ENCODE peak calls at places on chromosome 10, in ten cellular contexts. Y is Caco-2; F is mammary epithelial cell; A is breast epithelium; R is WTC11; M is activated CD8-positive, alpha-beta T cell treated with anti-CD3 and anti-CD28 coated beads for 36 hours; Z is CD8-positive, alpha-beta T cell; T is natural killer cell; G is osteoblast; U is astrocyte of the spinal cord. C is an unnamed sample.

GRCh38 chr10:100826983-100827818 is 81.8 kb downstream of the PAX2 start:
- DNase-seq in U (no peak), T (peak; percentile 27), Z (no peak), Y (peak; percentile 64), F (peak; percentile 19), M (peak; percentile 44), A (no peak), R (peak; percentile 59), G (peak; percentile 79), C (no peak)

GRCh38 chr10:7956508-7956907 is 98.0 kb upstream of the GATA3 start:
- DNase-seq in M (no peak), R (no peak), G (peak; percentile 80), U (peak; percentile 61), Y (no peak), A (no peak), Z (no peak), T (no peak), F (peak; percentile 57), C (no peak)

GRCh38 chr10:100508691-100509150 is 10.9 kb downstream of the SEC31B start:
- DNase-seq in Y (no peak), M (peak; percentile 65), F (peak; percentile 47), A (no peak), Z (no peak), U (peak; percentile 63), R (no peak), T (no peak), G (no peak), C (peak; percentile 31)

GRCh38 chr10:30702860-30703259 is 73.3 kb upstream of the LYZL2 start:
- DNase-seq in Y (no peak), F (no peak), U (no peak), T (no peak), M (no peak), R (no peak), A (no peak), Z (no peak), G (no peak), C (no peak)

GRCh38 chr10:89653410-89653828 is 8.4 kb upstream of the PANK1 start:
- DNase-seq in F (peak; percentile 85), M (no peak), G (no peak), Y (no peak), Z (no peak), U (peak; percentile 86), T (no peak), R (no peak), A (no peak), C (no peak)

GRCh38 chr10:78310481-78311080 is 276.9 kb downstream of the RPS24 start:
- DNase-seq in F (no peak), A (no peak), Z (no peak), Y (no peak), T (no peak), U (no peak), R (no peak), G (no peak), M (no peak), C (no peak)

GRCh38 chr10:130138479-130138866 is 2.3 kb downstream of the GLRX3 start:
- DNase-seq in A (no peak), M (peak; percentile 47), T (no peak), Y (peak; percentile 57), G (peak; percentile 92), Z (no peak), F (peak; percentile 96), U (peak; percentile 38), R (no peak), C (no peak)

GRCh38 chr10:48449501-48450232 is 143.2 kb downstream of the MAPK8 start:
- DNase-seq in F (no peak), R (no peak), T (no peak), M (no peak), U (no peak), G (peak; percentile 80), A (no peak), Z (no peak), Y (no peak), C (no peak)

GRCh38 chr10:62597226-62597625 is 207.3 kb upstream of the ADO start:
- DNase-seq in T (no peak), G (peak; percentile 65), F (no peak), Z (no peak), R (no peak), U (no peak), A (no peak), M (no peak), Y (no peak), C (no peak)

GRCh38 chr10:12502526-12503274 is 153.4 kb downstream of the CAMK1D start:
- DNase-seq in M (no peak), Z (no peak), F (no peak), T (no peak), Y (peak; percentile 34), U (no peak), A (no peak), G (no peak), R (no peak), C (no peak)

GRCh38 chr10:126759531-126759930 is 89.0 kb upstream of the C10orf90 start:
- DNase-seq in Z (no peak), A (no peak), Y (no peak), M (no peak), T (no peak), F (no peak), R (no peak), U (no peak), G (no peak), C (no peak)

GRCh38 chr10:34079702-34080484 is 735.2 kb downstream of the PARD3 start:
- DNase-seq in R (no peak), A (no peak), F (no peak), M (no peak), T (no peak), Z (no peak), U (no peak), G (no peak), Y (no peak), C (no peak)

GRCh38 chr10:107800061-107800460 is 635.6 kb upstream of the SORCS1 start:
- DNase-seq in M (no peak), F (peak; percentile 26), R (no peak), A (no peak), Y (no peak), U (no peak), G (no peak), Z (no peak), T (no peak), C (no peak)

GRCh38 chr10:91551856-91552255 is 81.0 kb downstream of the PPP1R3C start:
- DNase-seq in F (peak; percentile 25), Z (no peak), R (peak; percentile 73), G (peak; percentile 76), M (peak; percentile 33), Y (no peak), U (peak; percentile 81), A (no peak), T (no peak), C (peak; percentile 43)

GRCh38 chr10:73106301-73106700 is 4.0 kb upstream of the NUDT13 start:
- DNase-seq in U (no peak), R (no peak), Z (no peak), T (no peak), F (no peak), G (no peak), Y (no peak), A (no peak), M (no peak), C (no peak)

GRCh38 chr10:114539623-114540022 is 118.5 kb downstream of the ABLIM1 start:
- DNase-seq in Y (no peak), A (no peak), M (no peak), T (no peak), F (no peak), U (no peak), G (no peak), Z (no peak), R (no peak), C (no peak)

GRCh38 chr10:114538544-114538906 is 119.5 kb downstream of the ABLIM1 start:
- DNase-seq in Y (no peak), G (no peak), R (peak; percentile 48), T (no peak), U (no peak), F (no peak), Z (peak; percentile 24), M (peak; percentile 84), A (peak; percentile 51), C (no peak)

GRCh38 chr10:114542373-114542772 is 115.7 kb downstream of the ABLIM1 start:
- DNase-seq in Y (no peak), Z (no peak), T (no peak), G (peak; percentile 50), U (no peak), R (no peak), A (no peak), F (no peak), M (no peak), C (no peak)

GRCh38 chr10:114541081-114541833 is 116.8 kb downstream of the ABLIM1 start:
- DNase-seq in Z (peak; percentile 64), Y (no peak), U (peak; percentile 89), G (peak; percentile 76), M (peak; percentile 89), A (peak; percentile 51), R (no peak), F (peak; percentile 89), T (peak; percentile 68), C (no peak)

GRCh38 chr10:114540191-114540590 is 117.9 kb downstream of the ABLIM1 start:
- DNase-seq in G (no peak), Y (no peak), F (no peak), T (no peak), R (no peak), M (no peak), Z (no peak), A (no peak), U (no peak), C (no peak)
- TF ChIP-seq CTCF in G (no peak), Y (no peak), F (no peak), T (no peak), R (no peak), M (no peak), Z (no peak), A (no peak), U (no peak), C (no peak)

GRCh38 chr10:103396789-103397087 is 312 bp downstream of the PDCD11 start:
- DNase-seq in Z (no peak), G (no peak), F (no peak), U (no peak), Y (no peak), R (no peak), M (no peak), T (no peak), A (no peak), C (no peak)
- TF ChIP-seq CTCF in Z (no peak), G (no peak), F (no peak), U (no peak), Y (no peak), R (no peak), M (no peak), T (no peak), A (no peak), C (no peak)

DNA sequence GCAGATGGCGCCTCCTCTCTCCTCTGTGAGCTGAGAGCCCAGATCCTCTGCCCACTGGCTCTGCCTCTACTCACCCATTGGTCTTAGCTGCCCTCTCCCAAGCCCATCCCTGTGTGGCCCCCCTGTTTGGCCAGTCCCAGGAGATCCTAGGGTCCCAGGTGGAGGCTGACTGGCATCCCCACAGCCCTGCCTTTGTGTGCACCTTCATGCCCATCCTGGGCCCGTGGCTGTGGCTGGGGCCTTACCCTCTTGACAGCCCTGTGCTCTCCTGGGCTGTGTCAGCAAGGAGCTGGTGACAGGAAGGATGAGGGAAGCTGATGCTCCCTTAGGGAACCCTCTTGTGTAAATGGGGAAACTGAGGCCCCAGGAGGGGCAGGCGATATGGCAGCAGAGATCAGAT is 116.3 kb upstream of the PCBD1 start:
- DNase-seq in G (no peak), M (no peak), Y (no peak), F (no peak), T (no peak), Z (no peak), R (no peak), U (no peak), A (no peak), C (no peak)
- TF ChIP-seq CTCF in G (no peak), M (no peak), Y (no peak), F (no peak), T (no peak), Z (no peak), R (no peak), U (no peak), A (no peak), C (no peak)

GRCh38 chr10:122162566-122163181 is 108.4 kb upstream of the BTBD16 start:
- DNase-seq in T (no peak), G (peak; percentile 55), Y (no peak), M (no peak), A (no peak), U (no peak), Z (no peak), R (no peak), F (no peak), C (peak; percentile 24)
- TF ChIP-seq CTCF in T (no peak), G (peak; percentile 8), Y (no peak), M (no peak), A (no peak), U (peak; percentile 24), Z (no peak), R (no peak), F (no peak), C (peak; percentile 49)